ENCODE peak calls at places on chromosomes 4 and X, in seven cellular contexts. Y, W, I, J, Z, K and B are unnamed samples.

GRCh38 chr4:169460081-169460480 is 152.3 kb downstream of the NEK1 start:
- DNase-seq in J (no peak), W (no peak), I (no peak), Z (no peak), K (no peak), Y (no peak), B (no peak)

GRCh38 chrX:130339408-130340222 is at the start of gene SLC25A14:
- DNase-seq in K (peak), J (peak), W (peak), Z (peak), Y (peak), I (peak), B (peak)

GRCh38 chrX:69387559-69388487 is 116.3 kb upstream of the NALF2 start:
- DNase-seq in J (peak), K (peak), I (peak), Y (peak), Z (peak), W (peak), B (peak)

GRCh38 chr4:17869327-17869726 is 58.5 kb downstream of the NCAPG start:
- DNase-seq in J (no peak), K (no peak), Y (no peak), W (no peak), Z (no peak), I (no peak), B (no peak)

GRCh38 chrX:32408389-32408788 is 803.0 kb downstream of the DMD start:
- DNase-seq in Z (no peak), K (no peak), Y (no peak), W (no peak), I (peak), J (peak), B (no peak)

GRCh38 chr4:88158360-88159136 is at the start of gene ABCG2:
- DNase-seq in W (peak), Z (peak), K (peak), J (peak), I (peak), Y (no peak), B (peak)

GRCh38 chrX:132413459-132413858 is 75.4 kb downstream of the MBNL3 start:
- DNase-seq in I (peak), J (no peak), K (peak), Z (no peak), Y (no peak), W (no peak), B (no peak)

GRCh38 chr4:159856451-159856850 is 753.6 kb downstream of the RAPGEF2 start:
- DNase-seq in Z (no peak), J (no peak), I (no peak), W (no peak), K (no peak), Y (no peak), B (no peak)

GRCh38 chr4:23484689-23485088 is 405.2 kb downstream of the PPARGC1A start:
- DNase-seq in J (no peak), Z (no peak), Y (no peak), I (no peak), K (no peak), W (no peak), B (no peak)

GRCh38 chrX:19772306-19772705 is 115.1 kb downstream of the SH3KBP1 start:
- DNase-seq in W (no peak), J (no peak), I (no peak), K (no peak), Y (no peak), Z (peak), B (no peak)

GRCh38 chr4:38396845-38397547 is 267.0 kb upstream of the KLF3 start:
- DNase-seq in W (no peak), Z (peak), Y (no peak), I (no peak), K (no peak), J (no peak), B (no peak)

GRCh38 chr4:150117094-150117493 is 38.8 kb downstream of the DCLK2 start:
- DNase-seq in K (no peak), J (no peak), W (peak), I (no peak), Y (no peak), Z (no peak), B (no peak)

GRCh38 chrX:153731117-153731844 is 6.6 kb downstream of the ABCD1 start:
- DNase-seq in I (no peak), K (no peak), W (no peak), Y (no peak), J (no peak), Z (no peak), B (no peak)

GRCh38 chrX:44012484-44013096 is 39.4 kb upstream of the NDP start:
- DNase-seq in K (no peak), J (peak), I (no peak), Z (peak), Y (peak), W (no peak), B (peak)

GRCh38 chr4:151835467-151835866 is 74.7 kb upstream of the GATB start:
- DNase-seq in I (no peak), K (no peak), Y (no peak), J (no peak), Z (no peak), W (no peak), B (no peak)

GRCh38 chrX:103063191-103063845 is 653 bp downstream of the BEX1 start:
- DNase-seq in Z (no peak), J (peak), W (no peak), K (no peak), Y (no peak), I (peak), B (no peak)

GRCh38 chrX:147917700-147918694 is 6.3 kb downstream of the FMR1 start:
- DNase-seq in I (no peak), Z (no peak), J (no peak), Y (no peak), W (no peak), K (no peak), B (no peak)

GRCh38 chr4:78845469-78845868 is 69.3 kb downstream of the BMP2K start:
- DNase-seq in Z (no peak), I (no peak), W (no peak), K (no peak), Y (no peak), J (no peak), B (no peak)

GRCh38 chr4:102780476-102781144 is 19.8 kb upstream of the MANBA start:
- DNase-seq in I (no peak), J (no peak), Z (no peak), K (peak), W (no peak), Y (no peak), B (peak)

GRCh38 chrX:13598877-13599276 is 29.5 kb downstream of the EGFL6 start:
- DNase-seq in I (peak), Y (no peak), J (no peak), W (no peak), Z (no peak), K (peak), B (peak)

GRCh38 chrX:102129473-102129872 is 4.0 kb downstream of the TCEAL2 start:
- DNase-seq in Z (no peak), J (no peak), W (no peak), Y (no peak), K (no peak), I (no peak), B (no peak)

GRCh38 chr4:53508446-53508845 is 82.8 kb downstream of the LNX1 start:
- DNase-seq in Y (no peak), Z (no peak), I (no peak), J (no peak), W (no peak), K (no peak), B (peak)

GRCh38 chrX:135477576-135477975 is 42.9 kb upstream of the INTS6L start:
- DNase-seq in J (peak), I (peak), K (peak), Z (peak), Y (peak), W (no peak), B (peak)

GRCh38 chr4:15400911-15401671 is 26.7 kb upstream of the C1QTNF7 start:
- DNase-seq in J (peak), Y (peak), W (peak), K (no peak), I (no peak), Z (peak), B (no peak)

GRCh38 chrX:153922932-153923857 is 2.9 kb downstream of the ARHGAP4 start:
- DNase-seq in Z (peak), W (peak), K (no peak), I (no peak), Y (no peak), J (peak), B (peak)

GRCh38 chr4:40992472-40993298 is 221.7 kb downstream of the APBB2 start:
- DNase-seq in Y (no peak), W (no peak), K (no peak), Z (peak), I (no peak), J (no peak), B (peak)

GRCh38 chr4:7424553-7425111 is 10.1 kb downstream of the PSAPL1 start:
- DNase-seq in K (no peak), I (no peak), J (no peak), Z (no peak), Y (no peak), W (peak), B (no peak)

GRCh38 chr4:185278716-185279115 is 69.3 kb downstream of the SNX25 start:
- DNase-seq in J (no peak), Y (no peak), K (no peak), Z (no peak), W (no peak), I (no peak), B (no peak)

GRCh38 chrX:131405497-131405896 is 116.4 kb upstream of the IGSF1 start:
- DNase-seq in K (no peak), Y (no peak), Z (no peak), I (no peak), J (no peak), W (no peak), B (no peak)

GRCh38 chr4:5142726-5143125 is 91.4 kb downstream of the STK32B start:
- DNase-seq in Y (no peak), W (no peak), J (peak), I (peak), Z (peak), K (peak), B (peak)

GRCh38 chrX:115946059-115946458 is 224.5 kb upstream of the AGTR2 start:
- DNase-seq in Y (no peak), J (no peak), K (no peak), Z (no peak), W (no peak), I (no peak), B (no peak)

GRCh38 chr4:183012862-183013855 is 85.9 kb upstream of the WWC2 start:
- DNase-seq in J (no peak), W (no peak), Z (no peak), K (no peak), I (no peak), Y (no peak), B (no peak)

GRCh38 chr4:180550106-180550505 is 1693.1 kb upstream of the TENM3 start:
- DNase-seq in K (no peak), W (no peak), J (no peak), Z (no peak), Y (no peak), I (no peak), B (no peak)

GRCh38 chr4:13537011-13537831 is 7.1 kb downstream of the NKX3-2 start:
- DNase-seq in Z (no peak), Y (no peak), W (no peak), K (no peak), J (no peak), I (no peak), B (no peak)

GRCh38 chr4:1412376-1413220 is 6.4 kb upstream of the NKX1-1 start:
- DNase-seq in Z (no peak), K (no peak), J (no peak), Y (no peak), W (no peak), I (no peak), B (no peak)

GRCh38 chrX:118164138-118164537 is 47.5 kb upstream of the KLHL13 start:
- DNase-seq in J (no peak), I (no peak), Z (no peak), W (no peak), K (no peak), Y (no peak), B (no peak)

GRCh38 chr4:98557497-98557896 is 100.9 kb downstream of the TSPAN5 start:
- DNase-seq in J (peak), W (no peak), K (no peak), Z (no peak), Y (no peak), I (no peak), B (no peak)

GRCh38 chr4:138983690-138984089 is 31.9 kb upstream of the NOCT start:
- DNase-seq in K (no peak), J (no peak), Y (no peak), W (no peak), I (no peak), Z (no peak), B (no peak)

GRCh38 chr4:120331486-120332281 is 265.0 kb upstream of the MAD2L1 start:
- DNase-seq in I (no peak), Y (no peak), J (no peak), Z (no peak), W (no peak), K (no peak), B (no peak)

GRCh38 chrX:48938721-48939416 is 18.5 kb downstream of the OTUD5 start:
- DNase-seq in I (no peak), J (no peak), Z (no peak), Y (no peak), K (no peak), W (no peak), B (no peak)

DNA sequence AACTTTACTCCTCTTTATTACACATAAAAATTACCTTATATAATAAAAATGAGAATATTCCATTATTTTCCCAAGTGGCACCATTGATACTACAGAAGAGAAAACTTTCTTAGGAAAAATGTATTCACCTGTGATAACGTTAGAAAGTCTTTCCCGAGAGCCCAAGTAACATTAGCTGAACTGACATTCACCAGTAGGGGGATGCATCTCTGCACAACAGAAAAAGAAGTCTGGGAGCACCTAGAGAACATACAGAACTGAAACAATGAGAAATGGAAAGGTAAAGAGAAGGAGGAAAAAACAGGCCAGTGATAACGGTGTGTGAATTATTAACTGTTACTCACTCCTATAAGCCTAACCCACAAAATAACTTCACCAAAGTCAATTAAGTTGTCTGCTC is 423.3 kb downstream of the CENPC start:
- DNase-seq in Y (no peak), K (no peak), Z (no peak), I (peak), W (no peak), J (no peak), B (no peak)
- TF ChIP-seq CTCF in Y (no peak), K (peak), Z (peak), I (peak), W (peak), J (no peak), B (no peak)

DNA sequence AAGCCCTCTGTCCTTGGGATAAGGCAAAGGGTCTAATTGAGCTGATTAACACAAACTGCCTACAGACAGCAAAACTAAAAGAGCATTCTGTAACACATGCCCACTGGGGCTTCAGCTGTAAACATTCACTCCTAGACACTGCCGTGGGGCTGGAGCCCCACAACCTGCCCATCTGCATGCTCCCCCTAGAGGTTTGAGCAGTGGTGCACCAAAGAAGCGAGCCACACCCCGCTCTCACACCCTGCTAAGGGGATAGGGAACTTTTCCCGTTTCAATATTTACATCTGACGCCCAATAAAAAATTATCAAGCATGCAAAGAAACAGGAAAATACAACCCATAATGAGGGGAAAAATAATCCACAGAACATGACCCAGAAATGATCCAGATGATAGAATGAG is 46.9 kb upstream of the HSD17B10 start:
- DNase-seq in I (peak), Y (no peak), Z (no peak), J (peak), W (no peak), K (peak), B (peak)
- TF ChIP-seq CTCF in I (no peak), Y (no peak), Z (no peak), J (no peak), W (no peak), K (peak), B (peak)

GRCh38 chr4:11436673-11437072 is 8.0 kb upstream of the HS3ST1 start:
- DNase-seq in Y (no peak), Z (no peak), W (no peak), J (no peak), I (no peak), K (no peak), B (no peak)
- TF ChIP-seq CTCF in Y (no peak), Z (no peak), W (no peak), J (no peak), I (no peak), K (no peak), B (no peak)

GRCh38 chr4:61406677-61407076 is 206.6 kb downstream of the ADGRL3 start:
- DNase-seq in J (no peak), Z (no peak), I (no peak), K (no peak), W (no peak), Y (no peak), B (no peak)
- TF ChIP-seq CTCF in J (no peak), Z (no peak), I (no peak), K (no peak), W (no peak), Y (no peak), B (no peak)